ENCODE peak calls at places on chromosomes 16 and 17, in seven cellular contexts. R is esophagus squamous epithelium, Q is spleen, N is HL-60, H is uterus, W is Peyer's patch, F is body of pancreas. K is an unnamed sample.

GRCh38 chr17:7239091-7240027 is at the start of gene PHF23:
- DNase-seq in R (peak; percentile 96), Q (peak; percentile 99), N (peak; percentile 96), H (peak; percentile 99), W (peak; percentile 99), F (peak; percentile 99), K (peak; percentile 99)

GRCh38 chr16:1048442-1049112 is 24.0 kb upstream of the SSTR5 start:
- DNase-seq in R (no peak), Q (no peak), N (no peak), H (no peak), W (no peak), F (peak; percentile 51), K (peak; percentile 75)

GRCh38 chr16:77298638-77299360 is 99.6 kb downstream of the SYCE1L start:
- DNase-seq in R (no peak), Q (no peak), N (no peak), H (peak; percentile 27), W (no peak), F (no peak), K (no peak)

GRCh38 chr16:54750249-54750648 is 180.4 kb upstream of the IRX5 start:
- DNase-seq in R (no peak), Q (no peak), N (no peak), H (no peak), W (no peak), F (no peak), K (no peak)

GRCh38 chr16:11079657-11080187 is 135.4 kb downstream of the CLEC16A start:
- DNase-seq in R (no peak), Q (no peak), N (no peak), H (peak; percentile 41), W (no peak), F (no peak), K (no peak)

GRCh38 chr17:21379080-21379711 is 3.0 kb downstream of the KCNJ12 start:
- DNase-seq in R (no peak), Q (no peak), N (no peak), H (no peak), W (no peak), F (peak; percentile 56), K (peak; percentile 66)

GRCh38 chr17:66255112-66255511 is 25.9 kb upstream of the APOH start:
- DNase-seq in R (no peak), Q (no peak), N (peak; percentile 55), H (no peak), W (no peak), F (peak; percentile 28), K (no peak)

GRCh38 chr17:51585514-51586104 is 325.3 kb downstream of the UTP18 start:
- DNase-seq in R (no peak), Q (no peak), N (no peak), H (no peak), W (no peak), F (peak; percentile 6), K (no peak)

GRCh38 chr16:11484691-11485258 is 101.9 kb downstream of the LITAF start:
- DNase-seq in R (no peak), Q (no peak), N (no peak), H (no peak), W (no peak), F (no peak), K (no peak)

GRCh38 chr16:4700380-4700996 is 7.1 kb downstream of the NUDT16L1 start:
- DNase-seq in R (no peak), Q (no peak), N (no peak), H (no peak), W (no peak), F (no peak), K (no peak)

GRCh38 chr17:4544656-4545216 is 10.4 kb downstream of the MYBBP1A start:
- DNase-seq in R (no peak), Q (no peak), N (no peak), H (no peak), W (no peak), F (no peak), K (no peak)

GRCh38 chr16:55145771-55146603 is 178.0 kb upstream of the IRX6 start:
- DNase-seq in R (no peak), Q (no peak), N (no peak), H (no peak), W (no peak), F (no peak), K (no peak)

GRCh38 chr17:50027639-50028206 is 28.2 kb upstream of the ITGA3 start:
- DNase-seq in R (no peak), Q (no peak), N (no peak), H (peak; percentile 76), W (no peak), F (peak; percentile 34), K (peak; percentile 55)

GRCh38 chr17:50053654-50053960 is 2.3 kb upstream of the ITGA3 start:
- DNase-seq in R (no peak), Q (no peak), N (no peak), H (no peak), W (no peak), F (no peak), K (no peak)

GRCh38 chr16:14150796-14151195 is 79.7 kb downstream of the MRTFB start:
- DNase-seq in R (no peak), Q (no peak), N (no peak), H (no peak), W (no peak), F (no peak), K (no peak)

GRCh38 chr16:84284168-84284722 is 10.4 kb upstream of the WFDC1 start:
- DNase-seq in R (no peak), Q (peak; percentile 80), N (no peak), H (peak; percentile 61), W (no peak), F (peak; percentile 35), K (peak; percentile 69)

GRCh38 chr16:86505185-86505898 is 5.0 kb upstream of the FOXF1 start:
- DNase-seq in R (no peak), Q (no peak), N (no peak), H (no peak), W (no peak), F (no peak), K (no peak)
- H3K27me3 ChIP-seq in R (peaks cover 100% of the 10 kb centered on the region), Q (peaks cover 100% of the 10 kb centered on the region), N (peaks cover 23% of the 10 kb centered on the region), H (peaks cover 67% of the 10 kb centered on the region), W (no peaks in the 10 kb centered on the region), F (peaks cover 32% of the 10 kb centered on the region), K (peaks cover 100% of the 10 kb centered on the region)

GRCh38 chr17:76075364-76076099 is 951 bp downstream of the GALR2 start:
- DNase-seq in R (no peak), Q (no peak), N (peak; percentile 52), H (no peak), W (no peak), F (no peak), K (no peak)

GRCh38 chr17:76077582-76078110 is 1.3 kb upstream of the ZACN start:
- DNase-seq in R (no peak), Q (no peak), N (no peak), H (no peak), W (no peak), F (peak; percentile 65), K (no peak)

GRCh38 chr17:76076765-76077581 is 2.0 kb upstream of the ZACN start:
- DNase-seq in R (no peak), Q (peak; percentile 80), N (peak; percentile 49), H (no peak), W (peak; percentile 24), F (no peak), K (no peak)

GRCh38 chr17:76074390-76075363 is at the start of gene GALR2:
- DNase-seq in R (no peak), Q (peak; percentile 78), N (peak; percentile 45), H (no peak), W (no peak), F (no peak), K (no peak)

GRCh38 chr17:76076100-76076764 is 1.7 kb downstream of the GALR2 start:
- DNase-seq in R (no peak), Q (no peak), N (no peak), H (no peak), W (no peak), F (no peak), K (no peak)
- H3K27me3 ChIP-seq in R (peaks cover 76% of the 10 kb centered on the region), Q (peaks cover 75% of the 10 kb centered on the region), N (peaks cover 57% of the 10 kb centered on the region), H (peaks cover 46% of the 10 kb centered on the region), W (no peaks in the 10 kb centered on the region), F (peaks cover 42% of the 10 kb centered on the region), K (peaks cover 68% of the 10 kb centered on the region)

DNA sequence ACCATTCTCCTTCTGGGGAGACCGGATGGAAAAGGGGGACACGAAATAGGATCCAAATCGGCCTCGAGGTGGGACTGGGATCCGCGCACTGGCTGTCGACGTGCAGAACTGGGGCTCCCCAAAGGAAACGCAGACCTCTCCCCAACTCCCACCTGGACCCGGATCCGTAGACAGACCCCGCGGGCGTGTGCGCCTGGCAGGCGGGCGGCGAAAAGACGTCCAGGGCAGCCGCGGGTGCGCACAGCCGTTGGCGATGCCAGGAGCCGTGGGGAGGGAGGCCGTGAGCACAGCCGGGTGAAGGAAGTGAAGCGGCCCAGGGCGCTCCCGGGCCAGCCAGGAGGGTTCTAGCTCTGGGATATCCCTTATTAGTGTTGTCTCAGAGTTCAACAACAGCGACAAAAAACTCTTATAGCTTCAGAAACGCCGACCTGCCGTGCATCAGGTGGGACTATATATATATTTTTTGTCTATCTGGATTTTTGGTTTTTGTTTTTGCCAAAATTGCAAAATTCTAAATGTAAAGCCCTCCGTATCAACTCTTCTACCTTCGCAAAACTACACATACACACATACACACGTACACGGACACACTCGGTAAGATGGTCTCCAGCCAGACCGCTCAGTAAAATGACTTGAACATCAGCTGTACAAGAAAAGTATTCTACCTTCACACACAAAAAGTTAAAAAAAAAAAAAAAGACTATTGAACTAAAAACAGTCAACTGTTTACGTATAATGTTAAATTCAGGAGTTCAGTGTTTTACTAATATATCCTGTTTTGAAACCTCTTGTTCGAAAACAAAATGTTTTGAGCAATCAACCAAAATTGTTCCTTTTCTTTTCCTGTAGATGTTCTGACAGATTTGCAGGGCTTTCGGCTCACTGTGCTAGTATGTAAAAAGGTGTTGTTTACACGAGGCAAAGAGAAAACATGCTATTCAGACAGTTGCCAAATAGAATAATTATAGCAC is 5.2 kb upstream of the AATF start:
- DNase-seq in R (no peak), Q (no peak), N (no peak), H (no peak), W (no peak), F (no peak), K (no peak)
- H3K27me3 ChIP-seq in R (peaks cover 96% of the 10 kb centered on the region), Q (peaks cover 94% of the 10 kb centered on the region), N (peaks cover 82% of the 10 kb centered on the region), H (peaks cover 87% of the 10 kb centered on the region), W (no peaks in the 10 kb centered on the region), F (peaks cover 74% of the 10 kb centered on the region), K (peaks cover 93% of the 10 kb centered on the region)

GRCh38 chr16:24139282-24139681 is 116.9 kb upstream of the CACNG3 start:
- DNase-seq in R (no peak), Q (no peak), N (no peak), H (no peak), W (no peak), F (no peak), K (no peak)

GRCh38 chr16:24141466-24141865 is 114.7 kb upstream of the CACNG3 start:
- DNase-seq in R (no peak), Q (no peak), N (no peak), H (no peak), W (no peak), F (no peak), K (no peak)

GRCh38 chr16:24135624-24136296 is 120.4 kb upstream of the CACNG3 start:
- DNase-seq in R (no peak), Q (no peak), N (no peak), H (no peak), W (no peak), F (no peak), K (no peak)

GRCh38 chr16:24141917-24142316 is 114.2 kb upstream of the CACNG3 start:
- DNase-seq in R (no peak), Q (no peak), N (no peak), H (no peak), W (no peak), F (no peak), K (no peak)

DNA sequence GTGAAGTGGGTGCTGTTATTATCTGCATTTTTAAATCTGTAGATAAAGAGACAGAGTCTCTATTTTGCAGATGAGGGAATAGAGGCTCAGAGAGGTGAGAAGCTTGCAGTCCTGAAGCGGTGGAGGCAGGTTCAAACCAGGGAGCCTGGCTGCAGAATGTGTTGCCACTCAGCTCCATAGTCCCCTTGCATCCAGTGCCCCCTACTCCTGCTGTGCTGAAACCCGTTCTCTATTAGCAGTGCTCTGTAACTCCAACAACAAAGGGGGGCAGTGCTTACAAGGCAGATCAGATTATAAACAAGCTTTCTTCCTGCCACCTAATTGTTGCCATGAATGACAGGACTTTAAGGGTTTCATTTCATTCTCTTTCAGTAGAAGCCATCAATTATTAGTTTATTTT is 118.1 kb upstream of the CACNG3 start:
- DNase-seq in R (no peak), Q (no peak), N (no peak), H (no peak), W (no peak), F (no peak), K (no peak)
- H3K27me3 ChIP-seq in R (no peaks in the 10 kb centered on the region), Q (no peaks in the 10 kb centered on the region), N (no peaks in the 10 kb centered on the region), H (no peaks in the 10 kb centered on the region), W (no peaks in the 10 kb centered on the region), F (no peaks in the 10 kb centered on the region), K (peaks cover under 1% of the 10 kb centered on the region)

K was measured in left ventricle myocardium inferior.